ENCODE peak calls at places on chromosomes 7 and 10, in four cellular contexts. One of them, this sample, is unnamed.

GRCh38 chr10:102113956-102114857 is 6.0 kb downstream of the LDB1 start:
- DNase-seq in C1 segment of cervical spinal cord: no peak
- DNase-seq in CD4-positive, CD25-positive, alpha-beta regulatory T cell: no peak
- DNase-seq in activated effector memory CD4-positive, alpha-beta T cell treated with Interleukin-2 at 50 U/mL for 16 hours: no peak
- DNase-seq in this sample: no peak

GRCh38 chr7:124992881-124993562 is 63.4 kb upstream of the POT1 start:
- DNase-seq in C1 segment of cervical spinal cord: no peak
- DNase-seq in activated effector memory CD4-positive, alpha-beta T cell treated with Interleukin-2 at 50 U/mL for 16 hours: no peak
- DNase-seq in CD4-positive, CD25-positive, alpha-beta regulatory T cell: no peak
- DNase-seq in this sample: no peak

GRCh38 chr7:111029141-111029572 is 61.8 kb upstream of the LRRN3 start:
- DNase-seq in CD4-positive, CD25-positive, alpha-beta regulatory T cell: no peak
- DNase-seq in activated effector memory CD4-positive, alpha-beta T cell treated with Interleukin-2 at 50 U/mL for 16 hours: no peak
- DNase-seq in C1 segment of cervical spinal cord: no peak
- DNase-seq in this sample: no peak

GRCh38 chr10:120015064-120015463 is 122.5 kb downstream of the SEC23IP start:
- DNase-seq in CD4-positive, CD25-positive, alpha-beta regulatory T cell: no peak
- DNase-seq in C1 segment of cervical spinal cord: no peak
- DNase-seq in activated effector memory CD4-positive, alpha-beta T cell treated with Interleukin-2 at 50 U/mL for 16 hours: no peak
- DNase-seq in this sample: no peak

GRCh38 chr10:34094961-34095360 is 720.1 kb downstream of the PARD3 start:
- DNase-seq in CD4-positive, CD25-positive, alpha-beta regulatory T cell: no peak
- DNase-seq in C1 segment of cervical spinal cord: no peak
- DNase-seq in activated effector memory CD4-positive, alpha-beta T cell treated with Interleukin-2 at 50 U/mL for 16 hours: no peak
- DNase-seq in this sample: no peak

GRCh38 chr7:5296015-5296621 is 13.4 kb downstream of the SLC29A4 start:
- DNase-seq in C1 segment of cervical spinal cord: no peak
- DNase-seq in activated effector memory CD4-positive, alpha-beta T cell treated with Interleukin-2 at 50 U/mL for 16 hours: no peak
- DNase-seq in CD4-positive, CD25-positive, alpha-beta regulatory T cell: no peak
- DNase-seq in this sample: no peak

GRCh38 chr10:78559514-78560392 is 509.0 kb upstream of the ZMIZ1 start:
- DNase-seq in C1 segment of cervical spinal cord: no peak
- DNase-seq in activated effector memory CD4-positive, alpha-beta T cell treated with Interleukin-2 at 50 U/mL for 16 hours: no peak
- DNase-seq in CD4-positive, CD25-positive, alpha-beta regulatory T cell: no peak
- DNase-seq in this sample: no peak

GRCh38 chr7:116500071-116500853 is 724 bp downstream of the CAV2 start:
- DNase-seq in C1 segment of cervical spinal cord: no peak
- DNase-seq in activated effector memory CD4-positive, alpha-beta T cell treated with Interleukin-2 at 50 U/mL for 16 hours: peak
- DNase-seq in CD4-positive, CD25-positive, alpha-beta regulatory T cell: peak
- DNase-seq in this sample: peak

GRCh38 chr10:48287417-48288391 is 13.2 kb upstream of the FRMPD2 start:
- DNase-seq in CD4-positive, CD25-positive, alpha-beta regulatory T cell: peak
- DNase-seq in activated effector memory CD4-positive, alpha-beta T cell treated with Interleukin-2 at 50 U/mL for 16 hours: no peak
- DNase-seq in C1 segment of cervical spinal cord: peak
- DNase-seq in this sample: no peak

GRCh38 chr7:132117181-132117580 is 459.1 kb downstream of the PLXNA4 start:
- DNase-seq in CD4-positive, CD25-positive, alpha-beta regulatory T cell: no peak
- DNase-seq in activated effector memory CD4-positive, alpha-beta T cell treated with Interleukin-2 at 50 U/mL for 16 hours: no peak
- DNase-seq in C1 segment of cervical spinal cord: no peak
- DNase-seq in this sample: no peak

GRCh38 chr7:39948375-39948774 is 1.7 kb upstream of the CDK13 start:
- DNase-seq in activated effector memory CD4-positive, alpha-beta T cell treated with Interleukin-2 at 50 U/mL for 16 hours: no peak
- DNase-seq in C1 segment of cervical spinal cord: no peak
- DNase-seq in CD4-positive, CD25-positive, alpha-beta regulatory T cell: peak
- DNase-seq in this sample: no peak

GRCh38 chr10:97628228-97628627 is 5.1 kb downstream of the MORN4 start:
- DNase-seq in C1 segment of cervical spinal cord: no peak
- DNase-seq in CD4-positive, CD25-positive, alpha-beta regulatory T cell: no peak
- DNase-seq in activated effector memory CD4-positive, alpha-beta T cell treated with Interleukin-2 at 50 U/mL for 16 hours: no peak
- DNase-seq in this sample: no peak

GRCh38 chr7:54260868-54261475 is 281.2 kb upstream of the VSTM2A start:
- DNase-seq in activated effector memory CD4-positive, alpha-beta T cell treated with Interleukin-2 at 50 U/mL for 16 hours: no peak
- DNase-seq in C1 segment of cervical spinal cord: no peak
- DNase-seq in CD4-positive, CD25-positive, alpha-beta regulatory T cell: no peak
- DNase-seq in this sample: no peak

GRCh38 chr7:51949726-51950644 is 633.4 kb upstream of the COBL start:
- DNase-seq in C1 segment of cervical spinal cord: no peak
- DNase-seq in CD4-positive, CD25-positive, alpha-beta regulatory T cell: no peak
- DNase-seq in activated effector memory CD4-positive, alpha-beta T cell treated with Interleukin-2 at 50 U/mL for 16 hours: no peak
- DNase-seq in this sample: no peak

GRCh38 chr10:43264987-43265798 is 1.7 kb downstream of the RASGEF1A start:
- DNase-seq in C1 segment of cervical spinal cord: no peak
- DNase-seq in activated effector memory CD4-positive, alpha-beta T cell treated with Interleukin-2 at 50 U/mL for 16 hours: no peak
- DNase-seq in CD4-positive, CD25-positive, alpha-beta regulatory T cell: no peak
- DNase-seq in this sample: no peak

GRCh38 chr7:38744746-38745145 is 113.6 kb upstream of the AMPH start:
- DNase-seq in activated effector memory CD4-positive, alpha-beta T cell treated with Interleukin-2 at 50 U/mL for 16 hours: no peak
- DNase-seq in CD4-positive, CD25-positive, alpha-beta regulatory T cell: no peak
- DNase-seq in C1 segment of cervical spinal cord: no peak
- DNase-seq in this sample: no peak

GRCh38 chr7:24980695-24981543 is 941 bp upstream of the OSBPL3 start:
- DNase-seq in CD4-positive, CD25-positive, alpha-beta regulatory T cell: peak
- DNase-seq in C1 segment of cervical spinal cord: peak
- DNase-seq in activated effector memory CD4-positive, alpha-beta T cell treated with Interleukin-2 at 50 U/mL for 16 hours: no peak
- DNase-seq in this sample: no peak

GRCh38 chr7:360454-361100 is 70.6 kb downstream of the FOXL3 start:
- DNase-seq in activated effector memory CD4-positive, alpha-beta T cell treated with Interleukin-2 at 50 U/mL for 16 hours: no peak
- DNase-seq in CD4-positive, CD25-positive, alpha-beta regulatory T cell: peak
- DNase-seq in C1 segment of cervical spinal cord: no peak
- DNase-seq in this sample: peak

GRCh38 chr10:2210083-2210482 is 472.8 kb upstream of the ADARB2 start:
- DNase-seq in activated effector memory CD4-positive, alpha-beta T cell treated with Interleukin-2 at 50 U/mL for 16 hours: no peak
- DNase-seq in CD4-positive, CD25-positive, alpha-beta regulatory T cell: no peak
- DNase-seq in C1 segment of cervical spinal cord: no peak
- DNase-seq in this sample: no peak

GRCh38 chr10:69383485-69384089 is 33.1 kb downstream of the TACR2 start:
- DNase-seq in C1 segment of cervical spinal cord: no peak
- DNase-seq in CD4-positive, CD25-positive, alpha-beta regulatory T cell: no peak
- DNase-seq in activated effector memory CD4-positive, alpha-beta T cell treated with Interleukin-2 at 50 U/mL for 16 hours: no peak
- DNase-seq in this sample: no peak

GRCh38 chr10:96695366-96695765 is 24.9 kb downstream of the PIK3AP1 start:
- DNase-seq in activated effector memory CD4-positive, alpha-beta T cell treated with Interleukin-2 at 50 U/mL for 16 hours: no peak
- DNase-seq in C1 segment of cervical spinal cord: no peak
- DNase-seq in CD4-positive, CD25-positive, alpha-beta regulatory T cell: peak
- DNase-seq in this sample: no peak

GRCh38 chr7:65325793-65326432 is 47.7 kb upstream of the ZNF92 start:
- DNase-seq in C1 segment of cervical spinal cord: no peak
- DNase-seq in activated effector memory CD4-positive, alpha-beta T cell treated with Interleukin-2 at 50 U/mL for 16 hours: no peak
- DNase-seq in CD4-positive, CD25-positive, alpha-beta regulatory T cell: peak
- DNase-seq in this sample: no peak

GRCh38 chr7:112163021-112163310 is 43.2 kb downstream of the DOCK4 start:
- DNase-seq in C1 segment of cervical spinal cord: no peak
- DNase-seq in activated effector memory CD4-positive, alpha-beta T cell treated with Interleukin-2 at 50 U/mL for 16 hours: no peak
- DNase-seq in CD4-positive, CD25-positive, alpha-beta regulatory T cell: no peak
- DNase-seq in this sample: no peak

GRCh38 chr7:100095704-100096103 is 5.5 kb downstream of the MCM7 start:
- DNase-seq in C1 segment of cervical spinal cord: no peak
- DNase-seq in activated effector memory CD4-positive, alpha-beta T cell treated with Interleukin-2 at 50 U/mL for 16 hours: no peak
- DNase-seq in CD4-positive, CD25-positive, alpha-beta regulatory T cell: no peak
- DNase-seq in this sample: no peak

GRCh38 chr7:68166525-68166924 is 1169.9 kb downstream of the TYW1 start:
- DNase-seq in CD4-positive, CD25-positive, alpha-beta regulatory T cell: no peak
- DNase-seq in activated effector memory CD4-positive, alpha-beta T cell treated with Interleukin-2 at 50 U/mL for 16 hours: no peak
- DNase-seq in C1 segment of cervical spinal cord: no peak
- DNase-seq in this sample: no peak

GRCh38 chr7:65265959-65266519 is 107.6 kb upstream of the ZNF92 start:
- DNase-seq in C1 segment of cervical spinal cord: no peak
- DNase-seq in CD4-positive, CD25-positive, alpha-beta regulatory T cell: no peak
- DNase-seq in activated effector memory CD4-positive, alpha-beta T cell treated with Interleukin-2 at 50 U/mL for 16 hours: no peak
- DNase-seq in this sample: no peak

GRCh38 chr10:33899578-33900531 is 565.4 kb upstream of the NRP1 start:
- DNase-seq in activated effector memory CD4-positive, alpha-beta T cell treated with Interleukin-2 at 50 U/mL for 16 hours: no peak
- DNase-seq in C1 segment of cervical spinal cord: no peak
- DNase-seq in CD4-positive, CD25-positive, alpha-beta regulatory T cell: no peak
- DNase-seq in this sample: no peak

GRCh38 chr10:44897049-44897448 is 14.1 kb upstream of the TMEM72 start:
- DNase-seq in activated effector memory CD4-positive, alpha-beta T cell treated with Interleukin-2 at 50 U/mL for 16 hours: no peak
- DNase-seq in CD4-positive, CD25-positive, alpha-beta regulatory T cell: no peak
- DNase-seq in C1 segment of cervical spinal cord: no peak
- DNase-seq in this sample: no peak

GRCh38 chr10:76774987-76775603 is 862.5 kb downstream of the KCNMA1 start:
- DNase-seq in CD4-positive, CD25-positive, alpha-beta regulatory T cell: no peak
- DNase-seq in C1 segment of cervical spinal cord: no peak
- DNase-seq in activated effector memory CD4-positive, alpha-beta T cell treated with Interleukin-2 at 50 U/mL for 16 hours: no peak
- DNase-seq in this sample: no peak